ENCODE peak calls at places on chromosomes 13 and 19, in nine cellular contexts. W, A, U, X, Q, Z, B, M and P are unnamed samples.

GRCh38 chr19:35712910-35713845 is 4.6 kb upstream of the KMT2B start:
- DNase-seq in W (no peak), A (no peak), U (no peak), X (no peak), Q (no peak), Z (no peak), B (no peak), M (no peak), P (no peak)

GRCh38 chr13:37495046-37495445 is 103.5 kb downstream of the POSTN start:
- DNase-seq in W (peak), A (no peak), U (peak), X (no peak), Q (peak), Z (peak), B (peak), M (no peak), P (peak)

GRCh38 chr13:70054572-70054971 is 53.1 kb upstream of the ATXN8OS start:
- DNase-seq in W (no peak), A (no peak), U (no peak), X (no peak), Q (no peak), Z (no peak), B (no peak), M (no peak), P (no peak)

GRCh38 chr13:90690458-90691063 is 656.9 kb upstream of the MIR17HG start:
- DNase-seq in W (peak), A (no peak), U (no peak), X (no peak), Q (peak), Z (no peak), B (no peak), M (no peak), P (no peak)

GRCh38 chr19:37506387-37507166 is at the start of gene ZNF793:
- DNase-seq in W (peak), A (peak), U (no peak), X (peak), Q (peak), Z (peak), B (no peak), M (peak), P (peak)

GRCh38 chr13:78298657-78299056 is 304.7 kb downstream of the POU4F1 start:
- DNase-seq in W (no peak), A (no peak), U (no peak), X (no peak), Q (peak), Z (peak), B (no peak), M (no peak), P (no peak)

GRCh38 chr13:47472516-47472915 is 528.6 kb downstream of the SUCLA2 start:
- DNase-seq in W (no peak), A (no peak), U (no peak), X (no peak), Q (no peak), Z (no peak), B (no peak), M (no peak), P (no peak)

GRCh38 chr19:29843180-29844051 is 31.6 kb downstream of the CCNE1 start:
- DNase-seq in W (peak), A (peak), U (no peak), X (peak), Q (no peak), Z (no peak), B (no peak), M (no peak), P (no peak)

GRCh38 chr13:106034201-106034600 is 501.3 kb downstream of the EFNB2 start:
- DNase-seq in W (peak), A (no peak), U (peak), X (no peak), Q (peak), Z (peak), B (no peak), M (no peak), P (no peak)

GRCh38 chr19:1045247-1045603 is 5.3 kb downstream of the ABCA7 start:
- DNase-seq in W (no peak), A (no peak), U (no peak), X (peak), Q (no peak), Z (peak), B (no peak), M (no peak), P (peak)

GRCh38 chr19:12665281-12665573 is 1.3 kb downstream of the MAN2B1 start:
- DNase-seq in W (no peak), A (peak), U (no peak), X (no peak), Q (no peak), Z (no peak), B (no peak), M (no peak), P (no peak)

GRCh38 chr19:19613456-19613855 is 5.0 kb downstream of the PBX4 start:
- DNase-seq in W (no peak), A (no peak), U (no peak), X (no peak), Q (peak), Z (no peak), B (no peak), M (no peak), P (peak)

GRCh38 chr19:31535691-31536460 is 186.6 kb upstream of the TSHZ3 start:
- DNase-seq in W (no peak), A (no peak), U (no peak), X (peak), Q (no peak), Z (no peak), B (no peak), M (no peak), P (no peak)

GRCh38 chr13:111322001-111322915 is 1.8 kb downstream of the TEX29 start:
- DNase-seq in W (no peak), A (no peak), U (no peak), X (peak), Q (no peak), Z (no peak), B (no peak), M (no peak), P (no peak)

GRCh38 chr19:2166741-2167738 is 3.3 kb downstream of the DOT1L start:
- DNase-seq in W (peak), A (peak), U (no peak), X (peak), Q (peak), Z (peak), B (no peak), M (peak), P (peak)

GRCh38 chr19:29060833-29061364 is 152.1 kb downstream of the UQCRFS1 start:
- DNase-seq in W (no peak), A (no peak), U (no peak), X (peak), Q (no peak), Z (no peak), B (no peak), M (no peak), P (no peak)

GRCh38 chr13:43802511-43802910 is 15.7 kb upstream of the ENOX1 start:
- DNase-seq in W (no peak), A (no peak), U (no peak), X (no peak), Q (no peak), Z (no peak), B (no peak), M (no peak), P (no peak)

GRCh38 chr13:20101467-20102316 is 59.2 kb downstream of the GJA3 start:
- DNase-seq in W (no peak), A (no peak), U (no peak), X (no peak), Q (no peak), Z (no peak), B (no peak), M (peak), P (no peak)

GRCh38 chr19:36032251-36033104 is at the start of gene CLIP3:
- DNase-seq in W (peak), A (peak), U (no peak), X (peak), Q (peak), Z (peak), B (peak), M (peak), P (peak)